ENCODE peak calls at places on chromosomes 5 and 9, in seven cellular contexts. V is pancreas, D is HuH-7, T is glutamatergic neuron, K is H54, E is mesendoderm, H is 8988T. W is an unnamed sample.

GRCh38 chr5:134821841-134822240 is 23.9 kb upstream of the C5orf24 start:
- DNase-seq in V (no peak), D (no peak), T (no peak), K (no peak), E (no peak), H (no peak), W (no peak)

GRCh38 chr9:37104183-37104889 is 16.0 kb upstream of the ZCCHC7 start:
- DNase-seq in E (peak), T (no peak), D (no peak), H (no peak), K (no peak), V (no peak), W (no peak)

GRCh38 chr5:175728885-175729828 is 71.3 kb downstream of the HRH2 start:
- DNase-seq in D (peak), H (no peak), T (peak), V (no peak), E (peak), K (no peak), W (peak)

GRCh38 chr9:127698985-127699670 is 7.7 kb upstream of the CFAP157 start:
- DNase-seq in H (peak), E (peak), K (no peak), T (peak), D (peak), V (peak), W (peak)

GRCh38 chr5:123582570-123583293 is 70.8 kb downstream of the CSNK1G3 start:
- DNase-seq in K (no peak), D (no peak), V (no peak), H (no peak), E (peak), T (no peak), W (peak)

GRCh38 chr5:131672791-131673190 is 37.8 kb upstream of the RAPGEF6 start:
- DNase-seq in T (no peak), K (no peak), E (no peak), H (no peak), D (no peak), V (no peak), W (no peak)

GRCh38 chr5:56668996-56669395 is 146.4 kb upstream of the MAP3K1 start:
- DNase-seq in E (no peak), D (no peak), T (no peak), V (no peak), K (no peak), H (no peak), W (no peak)

GRCh38 chr5:142540774-142541466 is 145.0 kb downstream of the FGF1 start:
- DNase-seq in K (no peak), D (no peak), H (no peak), E (no peak), V (no peak), T (peak), W (no peak)

GRCh38 chr5:134129411-134130238 is 15.1 kb downstream of the TCF7 start:
- DNase-seq in T (no peak), V (no peak), E (no peak), H (no peak), D (no peak), K (no peak), W (no peak)

GRCh38 chr5:159905496-159905895 is 10.8 kb upstream of the ADRA1B start:
- DNase-seq in V (no peak), T (no peak), E (no peak), K (peak), D (no peak), H (no peak), W (no peak)

GRCh38 chr9:129381481-129381957 is 203.5 kb upstream of the IER5L start:
- DNase-seq in V (no peak), H (no peak), T (no peak), D (no peak), K (no peak), E (no peak), W (no peak)

GRCh38 chr5:124056326-124057160 is 544.6 kb downstream of the CSNK1G3 start:
- DNase-seq in V (no peak), K (no peak), E (no peak), D (no peak), H (no peak), T (no peak), W (no peak)

GRCh38 chr5:180395540-180396274 is 42.6 kb upstream of the GFPT2 start:
- DNase-seq in D (no peak), E (no peak), V (no peak), H (peak), T (no peak), K (no peak), W (no peak)

GRCh38 chr5:96651948-96652753 is 10.0 kb upstream of the CAST start:
- DNase-seq in K (no peak), H (no peak), D (peak), E (peak), V (no peak), T (peak), W (peak)

GRCh38 chr5:132083065-132083678 is 9.6 kb downstream of the CSF2 start:
- DNase-seq in H (no peak), D (no peak), E (no peak), K (no peak), V (no peak), T (no peak), W (no peak)

GRCh38 chr5:132979367-132979935 is 16.0 kb upstream of the AFF4 start:
- DNase-seq in H (no peak), K (no peak), E (no peak), V (no peak), T (no peak), D (no peak), W (no peak)

GRCh38 chr5:73701566-73701965 is 75.6 kb downstream of the ARHGEF28 start:
- DNase-seq in V (no peak), D (no peak), H (no peak), E (no peak), T (no peak), K (no peak), W (no peak)

GRCh38 chr5:172901788-172902496 is 57.3 kb upstream of the RPL26L1 start:
- DNase-seq in E (peak), K (no peak), T (no peak), D (no peak), H (no peak), V (no peak), W (peak)